ENCODE peak calls at places on chromosome 11, in seven cellular contexts. J is heart left ventricle, S is NCI-H1092 treated with DMSO at 0.1 percent for 48 hours, V is SHP77, O is pancreas, W is HuH-7.5, L is iPS DF 6.9. C is an unnamed sample.

GRCh38 chr11:117614695-117615094 is 182.3 kb downstream of the DSCAML1 start:
- DNase-seq in L (no peak), S (no peak), J (no peak), O (no peak), V (no peak), W (no peak), C (no peak)

GRCh38 chr11:82701847-82702520 is 31.7 kb downstream of the FAM181B start:
- DNase-seq in L (no peak), O (no peak), W (no peak), J (no peak), V (peak), S (peak), C (peak)

GRCh38 chr11:107856981-107857517 is 1.5 kb downstream of the SLC35F2 start:
- DNase-seq in W (no peak), J (no peak), S (no peak), L (no peak), O (no peak), V (no peak), C (no peak)

GRCh38 chr11:122879785-122880184 is 2.8 kb upstream of the JHY start:
- DNase-seq in V (no peak), W (no peak), J (no peak), L (no peak), O (no peak), S (peak), C (no peak)

GRCh38 chr11:87266751-87267150 is 229.0 kb downstream of the TMEM135 start:
- DNase-seq in W (no peak), O (no peak), L (no peak), S (no peak), V (no peak), J (no peak), C (no peak)

GRCh38 chr11:78158987-78159662 is 19.7 kb upstream of the ALG8 start:
- DNase-seq in V (no peak), L (no peak), O (no peak), W (no peak), S (no peak), J (no peak), C (no peak)

GRCh38 chr11:134503596-134503995 is 91.6 kb upstream of the B3GAT1 start:
- DNase-seq in L (no peak), W (no peak), S (no peak), J (no peak), O (no peak), V (no peak), C (no peak)

GRCh38 chr11:28743101-28743550 is 634.9 kb downstream of the METTL15 start:
- DNase-seq in S (peak), W (no peak), J (no peak), L (no peak), O (no peak), V (peak), C (no peak)

GRCh38 chr11:70720291-70720690 is 322.0 kb downstream of the CTTN start:
- DNase-seq in O (no peak), J (no peak), V (no peak), W (no peak), S (no peak), L (no peak), C (no peak)

GRCh38 chr11:35714882-35715612 is 52.5 kb downstream of the TRIM44 start:
- DNase-seq in W (no peak), J (no peak), O (no peak), V (no peak), S (no peak), L (no peak), C (no peak)